ENCODE peak calls at places on chromosomes 6 and 20, in eight cellular contexts. U is pancreas, S is suprapubic skin, H is thoracic aorta, T is SK-N-SH, I is lower lobe of right lung, D is endothelial cell of umbilical vein, Y is GM23248. K is an unnamed sample. For H3K4me1 and H3K36me3, the result is how much of the 10 kb centered on the place peaks cover.

GRCh38 chr6:158707120-158707519 is 57.3 kb downstream of the SYTL3 start:
- DNase-seq in Y (peak), D (peak), S (no peak), T (no peak), I (peak), U (no peak), H (no peak), K (no peak)

GRCh38 chr6:163296835-163297519 is 117.5 kb upstream of the QKI start:
- DNase-seq in T (no peak), D (no peak), Y (no peak), S (no peak), H (no peak), I (no peak), U (no peak), K (peak)

GRCh38 chr20:19473894-19474293 is 261.5 kb downstream of the SLC24A3 start:
- DNase-seq in Y (no peak), T (no peak), I (no peak), H (no peak), U (no peak), S (no peak), D (no peak), K (no peak)

GRCh38 chr6:3751730-3752537 is 421 bp upstream of the PXDC1 start:
- DNase-seq in Y (peak), U (peak), H (peak), S (peak), D (peak), T (peak), I (peak), K (peak)

GRCh38 chr6:89412071-89413005 is at the start of gene RRAGD:
- DNase-seq in S (peak), Y (peak), D (no peak), I (peak), U (peak), T (peak), H (peak), K (peak)

GRCh38 chr6:17705428-17705777 is 1.3 kb downstream of the NUP153 start:
- DNase-seq in I (no peak), D (peak), S (no peak), Y (peak), H (peak), T (peak), U (peak), K (peak)

GRCh38 chr6:78505178-78505577 is 362.2 kb upstream of the IRAK1BP1 start:
- DNase-seq in Y (no peak), U (no peak), T (no peak), S (no peak), H (no peak), I (no peak), D (no peak), K (no peak)

GRCh38 chr20:52137850-52138249 is 53.7 kb downstream of the ZFP64 start:
- DNase-seq in S (no peak), Y (no peak), H (no peak), D (no peak), I (no peak), U (no peak), T (no peak), K (no peak)

GRCh38 chr20:1357921-1358671 is 29.2 kb upstream of the SDCBP2 start:
- DNase-seq in T (no peak), S (no peak), U (no peak), H (no peak), I (no peak), Y (no peak), D (no peak), K (no peak)

GRCh38 chr6:134628154-134628553 is 310.2 kb upstream of the SGK1 start:
- DNase-seq in T (no peak), I (no peak), H (no peak), S (no peak), D (no peak), Y (no peak), U (no peak), K (no peak)

GRCh38 chr20:46218656-46219055 is 89.6 kb downstream of the CDH22 start:
- DNase-seq in Y (no peak), D (no peak), I (no peak), S (no peak), U (no peak), H (no peak), T (no peak), K (no peak)

GRCh38 chr20:52192296-52193007 is 873 bp upstream of the ZFP64 start:
- DNase-seq in Y (no peak), U (no peak), I (peak), D (no peak), T (peak), S (no peak), H (no peak), K (peak)

GRCh38 chr6:32609731-32610640 is 20.3 kb upstream of the HLA-DRB1 start:
- DNase-seq in I (no peak), H (no peak), D (peak), S (no peak), T (peak), U (peak), Y (peak), K (peak)

GRCh38 chr6:7215140-7215539 is 97.9 kb downstream of the SSR1 start:
- DNase-seq in I (no peak), Y (no peak), S (no peak), T (no peak), H (no peak), D (no peak), U (no peak), K (peak)

GRCh38 chr6:7215798-7216231 is 97.2 kb downstream of the SSR1 start:
- DNase-seq in H (no peak), S (no peak), I (no peak), U (no peak), T (no peak), D (no peak), Y (no peak), K (no peak)

GRCh38 chr6:7219310-7219709 is 93.7 kb downstream of the SSR1 start:
- DNase-seq in I (no peak), H (no peak), U (no peak), S (no peak), Y (peak), T (no peak), D (no peak), K (no peak)

GRCh38 chr6:7218586-7218985 is 94.4 kb downstream of the SSR1 start:
- DNase-seq in Y (no peak), T (no peak), I (no peak), D (no peak), U (no peak), S (no peak), H (no peak), K (no peak)

GRCh38 chr6:7216941-7217621 is 95.9 kb downstream of the SSR1 start:
- DNase-seq in I (peak), T (no peak), S (no peak), H (no peak), D (no peak), U (no peak), Y (no peak), K (peak)
- H3K4me1 ChIP-seq in I (under half), T (under half), S (half or more), H (under half), D (under half), U (half or more), Y (under half), K (half or more)

DNA sequence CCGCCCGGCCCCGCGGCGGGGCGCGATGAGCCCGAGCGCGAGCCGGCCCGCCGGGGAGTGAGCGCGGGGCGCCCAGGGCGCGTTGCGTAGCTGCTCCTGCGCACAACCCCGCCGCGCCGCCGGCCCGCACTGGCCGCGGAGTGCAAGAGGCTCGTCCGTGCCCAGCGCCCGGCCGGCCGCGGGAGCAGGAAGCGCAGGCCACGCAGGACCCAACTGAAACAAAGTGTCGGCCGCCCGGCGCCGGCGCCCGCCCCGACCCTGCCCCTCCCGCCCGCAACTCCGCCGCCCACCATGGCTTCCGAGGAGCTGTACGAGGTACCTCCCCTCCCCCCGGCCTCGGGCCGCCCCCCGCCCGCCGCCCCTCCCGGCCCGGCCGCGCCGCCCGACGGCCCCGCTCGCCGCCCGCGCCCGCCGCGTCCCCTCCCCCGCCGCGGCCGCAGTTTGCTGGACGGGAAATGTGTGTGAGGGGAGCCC is 326 bp downstream of the CDYL start:
- DNase-seq in H (no peak), D (peak), U (peak), S (no peak), I (peak), Y (peak), T (peak), K (peak)
- H3K27ac ChIP-seq in H (no peak), D (no peak), U (no peak), S (peak), I (peak), Y (no peak), T (no peak), K (peak)

GRCh38 chr6:31533455-31533841 is 4.7 kb downstream of the MCCD1 start:
- DNase-seq in D (no peak), U (no peak), H (no peak), Y (no peak), T (no peak), I (no peak), S (no peak), K (no peak)

GRCh38 chr6:31535538-31536324 is 6.1 kb downstream of the DDX39B start:
- DNase-seq in H (no peak), S (no peak), U (no peak), T (no peak), Y (no peak), D (no peak), I (no peak), K (no peak)

GRCh38 chr6:31534011-31534410 is 5.2 kb downstream of the MCCD1 start:
- DNase-seq in H (no peak), Y (no peak), T (no peak), U (no peak), I (no peak), S (no peak), D (no peak), K (no peak)

GRCh38 chr6:31532644-31533454 is 4.1 kb downstream of the MCCD1 start:
- DNase-seq in S (no peak), Y (no peak), H (no peak), D (no peak), U (no peak), T (no peak), I (no peak), K (no peak)

GRCh38 chr6:31534521-31535040 is 5.8 kb downstream of the MCCD1 start:
- DNase-seq in Y (no peak), U (no peak), S (no peak), T (no peak), H (no peak), D (no peak), I (no peak), K (no peak)
- H3K36me3 ChIP-seq in Y (half or more), U (under half), S (half or more), T (half or more), H (half or more), D (under half), I (half or more), K (half or more)

GRCh38 chr6:156807795-156808194 is 30.6 kb downstream of the ARID1B start:
- DNase-seq in S (no peak), H (no peak), Y (no peak), T (no peak), U (no peak), D (peak), I (no peak), K (no peak)

GRCh38 chr6:156807028-156807427 is 29.9 kb downstream of the ARID1B start:
- DNase-seq in I (no peak), D (no peak), S (no peak), T (no peak), U (no peak), Y (no peak), H (no peak), K (no peak)

GRCh38 chr6:156804402-156804801 is 27.2 kb downstream of the ARID1B start:
- DNase-seq in S (no peak), T (no peak), Y (no peak), I (no peak), H (no peak), U (no peak), D (no peak), K (no peak)

GRCh38 chr6:156801712-156802111 is 24.5 kb downstream of the ARID1B start:
- DNase-seq in I (no peak), S (no peak), Y (no peak), D (no peak), T (no peak), H (no peak), U (no peak), K (no peak)

GRCh38 chr6:156803353-156803752 is 26.2 kb downstream of the ARID1B start:
- DNase-seq in D (no peak), H (no peak), T (no peak), U (no peak), Y (no peak), S (no peak), I (no peak), K (no peak)
- H3K4me1 ChIP-seq in D (under half), H (under half), T (under half), U (under half), Y (under half), S (under half), I (under half), K (under half)

DNA sequence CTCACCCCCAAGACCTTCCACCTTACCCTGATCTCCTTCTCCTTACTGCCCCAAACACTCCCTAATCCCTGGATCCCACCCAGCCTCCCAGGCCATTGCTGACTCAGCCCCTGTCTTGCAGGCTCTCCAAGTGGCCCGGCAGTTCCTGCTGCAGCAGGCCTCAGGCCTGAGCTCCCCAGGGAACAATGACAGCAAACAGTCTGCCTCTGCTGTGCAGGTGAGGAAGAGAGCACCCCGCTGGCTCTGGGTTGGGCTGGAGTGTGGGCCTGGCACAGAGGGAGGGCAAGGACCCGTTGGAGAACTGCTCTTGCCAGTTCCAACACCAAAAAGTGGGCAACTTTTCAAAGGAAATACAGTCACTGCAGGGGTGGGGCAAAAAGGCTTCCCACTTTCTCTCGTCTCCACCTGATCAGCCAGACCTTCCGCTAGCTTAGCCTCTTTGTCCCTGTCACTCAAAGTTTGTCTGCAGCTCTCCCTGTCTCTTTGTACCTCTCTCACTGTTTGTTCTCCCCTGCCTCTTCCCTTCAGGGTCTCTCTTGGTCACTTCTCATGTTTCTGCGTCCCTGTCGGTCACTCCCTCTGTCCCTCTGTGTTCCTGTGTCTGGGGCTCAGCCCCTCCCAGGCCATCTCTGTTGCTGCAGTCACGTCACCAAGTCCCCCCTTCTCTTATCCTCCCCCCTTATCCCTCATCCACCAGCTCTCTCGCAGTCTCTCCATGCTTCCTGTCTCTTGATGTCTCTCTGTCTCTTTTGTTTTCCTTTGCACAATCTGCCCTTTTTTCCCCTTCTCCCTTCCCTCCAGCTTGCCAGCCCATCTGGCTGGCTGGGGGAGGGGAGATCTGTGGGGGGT is 31.9 kb downstream of the FOXP4 start:
- DNase-seq in T (peak), D (peak), U (peak), Y (peak), S (no peak), I (no peak), H (no peak), K (peak)
- H3K27ac ChIP-seq in T (peak), D (peak), U (peak), Y (no peak), S (peak), I (no peak), H (no peak), K (peak)

DNA sequence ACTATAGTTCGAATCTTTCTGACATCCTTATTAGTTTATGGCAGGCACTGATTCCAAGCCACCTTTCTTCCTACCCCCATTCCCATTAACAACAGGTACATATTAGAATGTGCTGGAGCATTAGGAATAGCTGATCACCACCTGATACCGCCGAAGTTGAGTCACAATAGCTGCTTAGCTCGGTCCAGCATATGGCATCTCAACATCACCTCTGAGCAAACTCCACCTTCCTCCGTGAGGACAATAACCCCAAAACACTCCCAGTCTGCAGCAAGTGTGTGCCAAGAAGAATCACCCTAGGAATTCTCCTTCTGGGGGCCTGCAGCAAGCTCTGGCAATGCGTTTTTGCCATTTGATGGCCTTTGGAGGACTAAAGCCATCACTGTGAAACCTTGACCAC is 8.7 kb downstream of the PMEPA1 start:
- DNase-seq in H (no peak), D (no peak), S (no peak), Y (no peak), U (no peak), T (no peak), I (no peak), K (no peak)
- H3K36me3 ChIP-seq in H (under half), D (under half), S (under half), Y (under half), U (under half), T (under half), I (under half), K (under half)

GRCh38 chr20:20711413-20711812 is 1.0 kb downstream of the RALGAPA2 start:
- DNase-seq in T (no peak), Y (no peak), H (no peak), S (no peak), D (peak), U (peak), I (no peak), K (no peak)

GRCh38 chr20:20709858-20710257 is 2.6 kb downstream of the RALGAPA2 start:
- DNase-seq in U (no peak), D (peak), Y (no peak), S (no peak), T (no peak), H (no peak), I (no peak), K (no peak)

GRCh38 chr20:20710847-20711315 is 1.6 kb downstream of the RALGAPA2 start:
- DNase-seq in H (no peak), Y (no peak), I (peak), D (peak), T (no peak), U (peak), S (no peak), K (no peak)

GRCh38 chr20:20712004-20712473 is 405 bp downstream of the RALGAPA2 start:
- DNase-seq in D (peak), T (no peak), I (no peak), S (no peak), H (no peak), Y (peak), U (no peak), K (peak)

DNA sequence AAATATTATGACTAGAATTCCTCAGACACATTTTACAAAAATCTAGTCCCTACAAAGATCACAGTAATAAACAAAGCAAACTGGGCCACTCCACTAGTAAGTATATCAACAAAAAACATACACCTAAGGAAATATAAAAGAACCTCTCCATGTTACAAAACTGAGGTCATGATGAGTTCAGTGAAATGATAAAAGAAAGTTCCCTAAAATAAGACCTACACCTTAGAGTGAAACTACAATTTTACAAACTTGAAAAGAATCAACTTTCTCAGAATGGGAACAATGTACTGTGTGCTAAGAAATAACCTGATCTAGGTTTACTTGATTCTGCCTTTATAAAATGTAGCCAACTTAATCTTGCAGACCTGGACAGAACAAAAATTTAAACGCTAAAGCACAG is 2.0 kb downstream of the RALGAPA2 start:
- DNase-seq in D (no peak), Y (no peak), I (no peak), H (no peak), S (no peak), T (no peak), U (no peak), K (no peak)
- H3K4me1 ChIP-seq in D (under half), Y (under half), I (under half), H (under half), S (under half), T (under half), U (under half), K (under half)

DNA sequence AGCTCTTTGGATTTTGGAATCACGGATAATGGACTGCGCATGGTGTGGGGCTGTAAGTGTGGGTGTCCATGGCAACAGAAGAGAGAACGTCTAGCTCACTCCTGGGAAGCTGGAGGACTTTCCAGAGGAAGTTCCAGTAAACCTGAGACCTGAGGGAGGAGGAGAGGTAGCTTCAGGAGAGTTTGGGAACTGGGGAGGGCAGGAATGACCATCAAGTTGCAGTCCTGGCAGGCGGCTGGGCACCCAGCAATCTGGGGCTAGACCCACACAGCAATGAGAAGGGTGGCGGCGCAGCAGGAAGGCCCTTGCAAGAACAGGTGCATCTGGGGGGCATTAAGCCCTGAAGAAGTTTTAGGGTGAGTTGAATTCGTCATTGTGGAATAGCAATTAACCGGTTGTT is 95.9 kb downstream of the FOXC1 start:
- DNase-seq in I (no peak), S (no peak), U (no peak), D (no peak), H (no peak), T (no peak), Y (no peak), K (no peak)
- H3K27ac ChIP-seq in I (no peak), S (no peak), U (no peak), D (no peak), H (no peak), T (no peak), Y (no peak), K (no peak)

DNA sequence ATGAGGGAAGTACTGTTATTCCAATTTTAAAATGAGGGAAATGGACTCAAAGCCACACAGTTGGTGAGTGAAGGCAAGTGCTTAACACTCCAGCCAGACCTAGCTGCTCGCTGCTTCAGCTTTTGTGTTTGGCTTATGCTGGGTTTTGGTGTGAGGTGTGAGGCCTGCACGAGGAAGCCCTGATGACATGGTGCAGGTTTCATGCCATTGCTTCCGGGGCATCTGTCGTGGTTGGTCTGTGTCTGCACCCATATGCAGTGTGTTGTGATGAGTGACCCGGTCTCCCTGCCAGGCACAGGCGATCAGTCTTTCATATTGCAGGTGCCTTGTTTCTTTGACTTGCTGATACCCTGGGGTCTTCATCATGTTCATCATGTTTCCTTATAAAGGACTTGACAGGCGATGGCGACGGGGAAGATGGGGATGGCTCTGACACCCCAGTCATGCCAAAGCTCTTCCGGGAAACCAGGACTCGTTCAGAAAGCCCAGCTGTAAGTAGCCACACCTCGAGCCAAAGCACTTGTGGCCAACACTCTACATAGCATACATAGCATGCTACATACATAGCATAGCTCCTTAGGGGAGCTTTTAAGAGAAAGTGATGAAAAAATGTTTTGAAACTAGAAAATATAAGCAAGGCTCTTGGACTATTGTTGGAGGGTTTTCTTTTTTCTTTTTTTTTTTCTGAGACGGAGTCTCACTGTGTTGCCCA is 22.3 kb downstream of the DNMT3B start:
- DNase-seq in T (no peak), H (no peak), Y (no peak), U (no peak), I (no peak), S (no peak), D (no peak), K (no peak)
- H3K36me3 ChIP-seq in T (under half), H (under half), Y (under half), U (under half), I (under half), S (under half), D (under half), K (under half)

K was measured in SJCRH30.